ENCODE peak calls at places on chromosomes 6 and 20, in eight cellular contexts. B is thoracic aorta; Z is NK-92 treated with Interleukin-12 subunit alpha and Interleukin-12 subunit beta, amount 100 ng/mL, for 24 hours; X is epithelial cell of esophagus; Q is NCI-H1417; F is hypothalamus; H is epithelial cell of prostate; I is EL. S is an unnamed sample.

GRCh38 chr6:154613137-154613676 is 102.7 kb upstream of the CNKSR3 start:
- DNase-seq in B (no peak), Z (no peak), X (peak), Q (no peak), F (no peak), H (peak), I (peak), S (peak)

GRCh38 chr6:135423649-135424128 is 73.9 kb downstream of the AHI1 start:
- DNase-seq in B (no peak), Z (no peak), X (peak), Q (peak), F (no peak), H (no peak), I (peak), S (peak)

GRCh38 chr6:111260570-111261298 is 173.4 kb downstream of the SLC16A10 start:
- DNase-seq in B (no peak), Z (no peak), X (peak), Q (no peak), F (no peak), H (peak), I (peak), S (no peak)

GRCh38 chr6:42938428-42938796 is 9.1 kb downstream of the CNPY3 start:
- DNase-seq in B (no peak), Z (no peak), X (no peak), Q (no peak), F (no peak), H (no peak), I (no peak), S (no peak)

GRCh38 chr6:166167258-166167731 is 356 bp downstream of the TBXT start:
- DNase-seq in B (no peak), Z (no peak), X (no peak), Q (no peak), F (no peak), H (no peak), I (no peak), S (no peak)

GRCh38 chr6:32973934-32974333 is 5.5 kb downstream of the BRD2 start:
- DNase-seq in B (no peak), Z (no peak), X (peak), Q (no peak), F (no peak), H (no peak), I (peak), S (no peak)

GRCh38 chr20:33175123-33175522 is 7.2 kb downstream of the BPIFA2 start:
- DNase-seq in B (no peak), Z (no peak), X (no peak), Q (no peak), F (no peak), H (no peak), I (no peak), S (no peak)

GRCh38 chr6:109853426-109853825 is 124.7 kb upstream of the GPR6 start:
- DNase-seq in B (no peak), Z (no peak), X (no peak), Q (no peak), F (no peak), H (no peak), I (no peak), S (no peak)

GRCh38 chr6:20559924-20560551 is 25.8 kb downstream of the CDKAL1 start:
- DNase-seq in B (no peak), Z (no peak), X (no peak), Q (no peak), F (no peak), H (no peak), I (no peak), S (peak)

GRCh38 chr20:10674684-10675455 is 1.1 kb upstream of the JAG1 start:
- DNase-seq in B (no peak), Z (peak), X (peak), Q (peak), F (peak), H (no peak), I (peak), S (peak)

GRCh38 chr6:37218501-37218900 is 39.1 kb upstream of the TBC1D22B start:
- DNase-seq in B (no peak), Z (no peak), X (no peak), Q (no peak), F (no peak), H (no peak), I (no peak), S (no peak)